ENCODE peak calls at places on chromosome 15, in seven cellular contexts. One of them, this sample, is unnamed.

GRCh38 chr15:98394546-98394945 is 253.8 kb upstream of the IGF1R start:
- DNase-seq in GM12865: no peak
- DNase-seq in HFFc6: no peak
- DNase-seq in psoas muscle: no peak
- DNase-seq in esophagus squamous epithelium: no peak
- DNase-seq in mucosa of gallbladder: no peak
- DNase-seq in occipital lobe: no peak
- DNase-seq in this sample: no peak

GRCh38 chr15:88627463-88627862 is 6.3 kb downstream of the AEN start:
- DNase-seq in psoas muscle: no peak
- DNase-seq in GM12865: peak; percentile 74
- DNase-seq in occipital lobe: no peak
- DNase-seq in mucosa of gallbladder: no peak
- DNase-seq in HFFc6: no peak
- DNase-seq in esophagus squamous epithelium: no peak
- DNase-seq in this sample: no peak

GRCh38 chr15:73922186-73923151 is 3.8 kb upstream of the LOXL1 start:
- DNase-seq in GM12865: no peak
- DNase-seq in mucosa of gallbladder: no peak
- DNase-seq in psoas muscle: no peak
- DNase-seq in esophagus squamous epithelium: no peak
- DNase-seq in HFFc6: no peak
- DNase-seq in occipital lobe: no peak
- DNase-seq in this sample: no peak

GRCh38 chr15:46996331-46996730 is 721.0 kb upstream of the SEMA6D start:
- DNase-seq in psoas muscle: no peak
- DNase-seq in esophagus squamous epithelium: no peak
- DNase-seq in mucosa of gallbladder: no peak
- DNase-seq in HFFc6: no peak
- DNase-seq in GM12865: no peak
- DNase-seq in occipital lobe: no peak
- DNase-seq in this sample: no peak

GRCh38 chr15:95996494-95996893 is 334.0 kb upstream of the NR2F2 start:
- DNase-seq in mucosa of gallbladder: no peak
- DNase-seq in HFFc6: no peak
- DNase-seq in esophagus squamous epithelium: no peak
- DNase-seq in psoas muscle: no peak
- DNase-seq in occipital lobe: no peak
- DNase-seq in GM12865: no peak
- DNase-seq in this sample: no peak

GRCh38 chr15:66951976-66952375 is 113.4 kb upstream of the SMAD3 start:
- DNase-seq in occipital lobe: no peak
- DNase-seq in esophagus squamous epithelium: no peak
- DNase-seq in HFFc6: no peak
- DNase-seq in psoas muscle: no peak
- DNase-seq in mucosa of gallbladder: no peak
- DNase-seq in GM12865: no peak
- DNase-seq in this sample: no peak

GRCh38 chr15:66646308-66646707 is 55.7 kb upstream of the SMAD6 start:
- DNase-seq in HFFc6: no peak
- DNase-seq in GM12865: no peak
- DNase-seq in mucosa of gallbladder: no peak
- DNase-seq in psoas muscle: no peak
- DNase-seq in esophagus squamous epithelium: no peak
- DNase-seq in occipital lobe: no peak
- DNase-seq in this sample: no peak

GRCh38 chr15:83462953-83463433 is 15.9 kb downstream of the SH3GL3 start:
- DNase-seq in esophagus squamous epithelium: no peak
- DNase-seq in occipital lobe: no peak
- DNase-seq in psoas muscle: no peak
- DNase-seq in HFFc6: no peak
- DNase-seq in mucosa of gallbladder: no peak
- DNase-seq in GM12865: no peak
- DNase-seq in this sample: no peak

GRCh38 chr15:78950906-78951840 is 6.3 kb upstream of the CTSH start:
- DNase-seq in psoas muscle: no peak
- DNase-seq in mucosa of gallbladder: no peak
- DNase-seq in GM12865: peak; percentile 42
- DNase-seq in esophagus squamous epithelium: no peak
- DNase-seq in HFFc6: peak; percentile 45
- DNase-seq in occipital lobe: no peak
- DNase-seq in this sample: no peak